ENCODE peak calls at places on chromosomes 12 and 14, in ten cellular contexts. One of them, this sample, is unnamed.

GRCh38 chr14:20632448-20632830 is 9.1 kb downstream of the OR6S1 start:
- DNase-seq in astrocyte of the cerebellum: no peak
- DNase-seq in ascending aorta: no peak
- DNase-seq in AML-193: no peak
- DNase-seq in GM04504: no peak
- DNase-seq in omental fat pad: no peak
- DNase-seq in effector memory CD8-positive, alpha-beta T cell: no peak
- DNase-seq in K562: no peak
- DNase-seq in activated gamma-delta T cell treated with anti-CD3 and anti-CD28 coated beads, Interleukin-2, amount 50 U/mL, for 16 hours: no peak
- DNase-seq in body of pancreas: no peak
- DNase-seq in this sample: no peak

GRCh38 chr12:47216150-47216677 is 136.5 kb upstream of the AMIGO2 start:
- DNase-seq in omental fat pad: no peak
- DNase-seq in body of pancreas: no peak
- DNase-seq in effector memory CD8-positive, alpha-beta T cell: peak; percentile 69
- DNase-seq in ascending aorta: no peak
- DNase-seq in AML-193: peak; percentile 86
- DNase-seq in activated gamma-delta T cell treated with anti-CD3 and anti-CD28 coated beads, Interleukin-2, amount 50 U/mL, for 16 hours: peak; percentile 55
- DNase-seq in GM04504: no peak
- DNase-seq in astrocyte of the cerebellum: no peak
- DNase-seq in K562: no peak
- DNase-seq in this sample: no peak

GRCh38 chr12:91370086-91370868 is 187.7 kb upstream of the DCN start:
- DNase-seq in AML-193: peak; percentile 20
- DNase-seq in K562: no peak
- DNase-seq in omental fat pad: no peak
- DNase-seq in ascending aorta: no peak
- DNase-seq in activated gamma-delta T cell treated with anti-CD3 and anti-CD28 coated beads, Interleukin-2, amount 50 U/mL, for 16 hours: no peak
- DNase-seq in astrocyte of the cerebellum: no peak
- DNase-seq in GM04504: no peak
- DNase-seq in body of pancreas: no peak
- DNase-seq in effector memory CD8-positive, alpha-beta T cell: no peak
- DNase-seq in this sample: no peak

GRCh38 chr12:58321414-58321813 is 380.0 kb downstream of the ATP23 start:
- DNase-seq in K562: no peak
- DNase-seq in AML-193: no peak
- DNase-seq in body of pancreas: no peak
- DNase-seq in GM04504: no peak
- DNase-seq in effector memory CD8-positive, alpha-beta T cell: no peak
- DNase-seq in omental fat pad: no peak
- DNase-seq in ascending aorta: no peak
- DNase-seq in astrocyte of the cerebellum: no peak
- DNase-seq in activated gamma-delta T cell treated with anti-CD3 and anti-CD28 coated beads, Interleukin-2, amount 50 U/mL, for 16 hours: no peak
- DNase-seq in this sample: no peak

GRCh38 chr12:109736552-109737108 is 23.0 kb downstream of the FAM222A start:
- DNase-seq in body of pancreas: peak; percentile 47
- DNase-seq in K562: peak; percentile 80
- DNase-seq in activated gamma-delta T cell treated with anti-CD3 and anti-CD28 coated beads, Interleukin-2, amount 50 U/mL, for 16 hours: no peak
- DNase-seq in AML-193: no peak
- DNase-seq in omental fat pad: no peak
- DNase-seq in GM04504: no peak
- DNase-seq in effector memory CD8-positive, alpha-beta T cell: no peak
- DNase-seq in astrocyte of the cerebellum: no peak
- DNase-seq in ascending aorta: no peak
- DNase-seq in this sample: peak; percentile 70

GRCh38 chr12:40158592-40159111 is 52.8 kb upstream of the SLC2A13 start:
- DNase-seq in astrocyte of the cerebellum: no peak
- DNase-seq in GM04504: no peak
- DNase-seq in ascending aorta: no peak
- DNase-seq in body of pancreas: no peak
- DNase-seq in effector memory CD8-positive, alpha-beta T cell: no peak
- DNase-seq in K562: no peak
- DNase-seq in activated gamma-delta T cell treated with anti-CD3 and anti-CD28 coated beads, Interleukin-2, amount 50 U/mL, for 16 hours: no peak
- DNase-seq in AML-193: peak; percentile 48
- DNase-seq in omental fat pad: no peak
- DNase-seq in this sample: no peak

GRCh38 chr12:47079894-47080724 is at the start of gene AMIGO2:
- DNase-seq in ascending aorta: no peak
- DNase-seq in GM04504: no peak
- DNase-seq in astrocyte of the cerebellum: no peak
- DNase-seq in effector memory CD8-positive, alpha-beta T cell: peak; percentile 27
- DNase-seq in AML-193: no peak
- DNase-seq in activated gamma-delta T cell treated with anti-CD3 and anti-CD28 coated beads, Interleukin-2, amount 50 U/mL, for 16 hours: no peak
- DNase-seq in body of pancreas: peak; percentile 64
- DNase-seq in omental fat pad: peak; percentile 38
- DNase-seq in K562: peak; percentile 57
- DNase-seq in this sample: peak; percentile 88

GRCh38 chr12:77996670-77997069 is 166.0 kb downstream of the NAV3 start:
- DNase-seq in ascending aorta: no peak
- DNase-seq in GM04504: no peak
- DNase-seq in astrocyte of the cerebellum: no peak
- DNase-seq in omental fat pad: no peak
- DNase-seq in K562: no peak
- DNase-seq in body of pancreas: no peak
- DNase-seq in activated gamma-delta T cell treated with anti-CD3 and anti-CD28 coated beads, Interleukin-2, amount 50 U/mL, for 16 hours: no peak
- DNase-seq in effector memory CD8-positive, alpha-beta T cell: no peak
- DNase-seq in AML-193: no peak
- DNase-seq in this sample: no peak

GRCh38 chr12:98371419-98371818 is 144.0 kb upstream of the TMPO start:
- DNase-seq in GM04504: no peak
- DNase-seq in AML-193: no peak
- DNase-seq in activated gamma-delta T cell treated with anti-CD3 and anti-CD28 coated beads, Interleukin-2, amount 50 U/mL, for 16 hours: no peak
- DNase-seq in omental fat pad: no peak
- DNase-seq in K562: no peak
- DNase-seq in astrocyte of the cerebellum: no peak
- DNase-seq in body of pancreas: no peak
- DNase-seq in effector memory CD8-positive, alpha-beta T cell: no peak
- DNase-seq in ascending aorta: no peak
- DNase-seq in this sample: no peak

GRCh38 chr12:112868459-112869041 is 38.2 kb upstream of the OAS1 start:
- DNase-seq in effector memory CD8-positive, alpha-beta T cell: no peak
- DNase-seq in K562: no peak
- DNase-seq in body of pancreas: no peak
- DNase-seq in astrocyte of the cerebellum: no peak
- DNase-seq in GM04504: no peak
- DNase-seq in activated gamma-delta T cell treated with anti-CD3 and anti-CD28 coated beads, Interleukin-2, amount 50 U/mL, for 16 hours: no peak
- DNase-seq in omental fat pad: no peak
- DNase-seq in AML-193: peak; percentile 1
- DNase-seq in ascending aorta: no peak
- DNase-seq in this sample: no peak

GRCh38 chr14:76267322-76268012 is 108.5 kb upstream of the ESRRB start:
- DNase-seq in K562: no peak
- DNase-seq in AML-193: no peak
- DNase-seq in omental fat pad: peak; percentile 61
- DNase-seq in ascending aorta: no peak
- DNase-seq in astrocyte of the cerebellum: peak; percentile 3
- DNase-seq in effector memory CD8-positive, alpha-beta T cell: no peak
- DNase-seq in body of pancreas: peak; percentile 82
- DNase-seq in activated gamma-delta T cell treated with anti-CD3 and anti-CD28 coated beads, Interleukin-2, amount 50 U/mL, for 16 hours: no peak
- DNase-seq in GM04504: peak; percentile 13
- DNase-seq in this sample: peak; percentile 88

GRCh38 chr12:46555379-46555778 is 182.8 kb upstream of the SLC38A2 start:
- DNase-seq in astrocyte of the cerebellum: peak; percentile 73
- DNase-seq in GM04504: peak; percentile 78
- DNase-seq in activated gamma-delta T cell treated with anti-CD3 and anti-CD28 coated beads, Interleukin-2, amount 50 U/mL, for 16 hours: no peak
- DNase-seq in omental fat pad: no peak
- DNase-seq in AML-193: no peak
- DNase-seq in K562: no peak
- DNase-seq in effector memory CD8-positive, alpha-beta T cell: no peak
- DNase-seq in body of pancreas: no peak
- DNase-seq in ascending aorta: no peak
- DNase-seq in this sample: no peak

GRCh38 chr12:89357297-89357730 is 5.0 kb upstream of the DUSP6 start:
- DNase-seq in K562: no peak
- DNase-seq in AML-193: no peak
- DNase-seq in astrocyte of the cerebellum: no peak
- DNase-seq in omental fat pad: no peak
- DNase-seq in effector memory CD8-positive, alpha-beta T cell: no peak
- DNase-seq in activated gamma-delta T cell treated with anti-CD3 and anti-CD28 coated beads, Interleukin-2, amount 50 U/mL, for 16 hours: no peak
- DNase-seq in GM04504: no peak
- DNase-seq in ascending aorta: no peak
- DNase-seq in body of pancreas: peak; percentile 37
- DNase-seq in this sample: no peak

GRCh38 chr12:127539499-127539898 is 727.5 kb upstream of the TMEM132C start:
- DNase-seq in effector memory CD8-positive, alpha-beta T cell: no peak
- DNase-seq in GM04504: no peak
- DNase-seq in AML-193: no peak
- DNase-seq in omental fat pad: no peak
- DNase-seq in astrocyte of the cerebellum: no peak
- DNase-seq in body of pancreas: no peak
- DNase-seq in ascending aorta: no peak
- DNase-seq in K562: no peak
- DNase-seq in activated gamma-delta T cell treated with anti-CD3 and anti-CD28 coated beads, Interleukin-2, amount 50 U/mL, for 16 hours: no peak
- DNase-seq in this sample: no peak

GRCh38 chr14:47606601-47607000 is 68.8 kb downstream of the MDGA2 start:
- DNase-seq in ascending aorta: no peak
- DNase-seq in effector memory CD8-positive, alpha-beta T cell: no peak
- DNase-seq in K562: no peak
- DNase-seq in GM04504: no peak
- DNase-seq in activated gamma-delta T cell treated with anti-CD3 and anti-CD28 coated beads, Interleukin-2, amount 50 U/mL, for 16 hours: no peak
- DNase-seq in omental fat pad: no peak
- DNase-seq in AML-193: no peak
- DNase-seq in body of pancreas: no peak
- DNase-seq in astrocyte of the cerebellum: no peak
- DNase-seq in this sample: no peak